ENCODE peak calls at places on chromosomes 16 and 17, in five cellular contexts. Z is hypothalamus, U is activated T-helper 1 cell treated with Interleukin-2 at 50 U/mL for 16 hours, J is ovary, P is choroid plexus epithelial cell. L is an unnamed sample.

GRCh38 chr17:75344664-75345063 is 55.4 kb upstream of the SLC25A19 start:
- DNase-seq in Z (no peak), U (peak), J (no peak), P (no peak), L (no peak)

GRCh38 chr17:30716461-30717289 is 107.8 kb downstream of the CRLF3 start:
- DNase-seq in Z (no peak), U (no peak), J (no peak), P (peak), L (no peak)

GRCh38 chr16:23248261-23249194 is 53.6 kb upstream of the SCNN1B start:
- DNase-seq in Z (no peak), U (no peak), J (no peak), P (no peak), L (no peak)

GRCh38 chr17:38742431-38743308 is 5.5 kb downstream of the PCGF2 start:
- DNase-seq in Z (no peak), U (no peak), J (peak), P (peak), L (no peak)

GRCh38 chr16:82995927-82996441 is 369.2 kb downstream of the CDH13 start:
- DNase-seq in Z (no peak), U (no peak), J (no peak), P (peak), L (peak)

GRCh38 chr16:27455700-27456099 is 53.7 kb downstream of the IL21R start:
- DNase-seq in Z (no peak), U (no peak), J (no peak), P (peak), L (no peak)

GRCh38 chr16:86578056-86578455 is 293 bp upstream of the FOXL1 start:
- DNase-seq in Z (no peak), U (no peak), J (no peak), P (peak), L (no peak)

GRCh38 chr17:40283662-40284061 is 4.0 kb upstream of the CDC6 start:
- DNase-seq in Z (no peak), U (no peak), J (no peak), P (peak), L (peak)

GRCh38 chr16:53736297-53736696 is 32.3 kb downstream of the FTO start:
- DNase-seq in Z (no peak), U (no peak), J (no peak), P (no peak), L (no peak)

GRCh38 chr17:61381537-61381936 is 18.1 kb upstream of the TBX2 start:
- DNase-seq in Z (no peak), U (no peak), J (no peak), P (no peak), L (no peak)

GRCh38 chr16:19522369-19523159 is 666 bp upstream of the GDE1 start:
- DNase-seq in Z (no peak), U (no peak), J (no peak), P (no peak), L (no peak)